ENCODE peak calls at places on chromosomes 6 and 20, in seven cellular contexts. K is psoas muscle, M is heart right ventricle, O is heart left ventricle, I is GM23338, F is tibial artery, X is esophagus squamous epithelium. R is an unnamed sample. For H3K4me1, the result is how much of the 10 kb centered on the place peaks cover.

GRCh38 chr6:116975600-116975999 is 98.6 kb downstream of the RFX6 start:
- DNase-seq in K (no peak), M (no peak), O (no peak), I (no peak), F (no peak), X (no peak), R (no peak)

GRCh38 chr6:167140589-167141474 is 16.9 kb downstream of the GPR31 start:
- DNase-seq in K (no peak), M (no peak), O (no peak), I (peak), F (no peak), X (no peak), R (no peak)

GRCh38 chr6:30882764-30883475 is 1.4 kb upstream of the DDR1 start:
- DNase-seq in K (no peak), M (no peak), O (no peak), I (peak), F (no peak), X (no peak), R (peak)

GRCh38 chr20:57442160-57442887 is 51.1 kb downstream of the RBM38 start:
- DNase-seq in K (peak), M (no peak), O (no peak), I (no peak), F (no peak), X (no peak), R (no peak)

GRCh38 chr6:40159865-40160264 is 225.6 kb upstream of the MOCS1 start:
- DNase-seq in K (no peak), M (no peak), O (no peak), I (no peak), F (no peak), X (no peak), R (no peak)

GRCh38 chr6:24425091-24425490 is 22.4 kb downstream of the MRS2 start:
- DNase-seq in K (no peak), M (no peak), O (no peak), I (no peak), F (no peak), X (no peak), R (no peak)

GRCh38 chr6:32152414-32153251 is 894 bp upstream of the PRRT1 start:
- DNase-seq in K (no peak), M (no peak), O (peak), I (peak), F (no peak), X (no peak), R (no peak)

GRCh38 chr20:23641936-23642751 is 4.4 kb upstream of the CST3 start:
- DNase-seq in K (peak), M (no peak), O (no peak), I (no peak), F (peak), X (no peak), R (no peak)

GRCh38 chr6:7241709-7242645 is 71.0 kb downstream of the SSR1 start:
- DNase-seq in K (no peak), M (no peak), O (peak), I (no peak), F (no peak), X (no peak), R (no peak)

GRCh38 chr20:59583428-59584277 is 20.7 kb upstream of the PHACTR3 start:
- DNase-seq in K (peak), M (peak), O (peak), I (no peak), F (no peak), X (no peak), R (no peak)

GRCh38 chr6:35044771-35045275 is 96.3 kb downstream of the TCP11 start:
- DNase-seq in K (no peak), M (no peak), O (peak), I (no peak), F (peak), X (no peak), R (no peak)

GRCh38 chr20:25579081-25579770 is 6.1 kb downstream of the NINL start:
- DNase-seq in K (no peak), M (no peak), O (no peak), I (peak), F (no peak), X (no peak), R (no peak)

GRCh38 chr20:47351643-47352331 is 4.7 kb downstream of the ZMYND8 start:
- DNase-seq in K (no peak), M (no peak), O (no peak), I (peak), F (no peak), X (no peak), R (no peak)

GRCh38 chr6:68238097-68238597 is 396.9 kb upstream of the ADGRB3 start:
- DNase-seq in K (no peak), M (no peak), O (no peak), I (no peak), F (no peak), X (no peak), R (no peak)

GRCh38 chr20:51752343-51752951 is 15.7 kb downstream of the ATP9A start:
- DNase-seq in K (no peak), M (no peak), O (no peak), I (no peak), F (no peak), X (no peak), R (no peak)

GRCh38 chr20:57106030-57106682 is 160.3 kb downstream of the BMP7 start:
- DNase-seq in K (no peak), M (no peak), O (no peak), I (peak), F (no peak), X (no peak), R (no peak)

GRCh38 chr6:119339941-119340456 is 9.6 kb downstream of the MAN1A1 start:
- DNase-seq in K (no peak), M (no peak), O (peak), I (no peak), F (peak), X (no peak), R (no peak)

GRCh38 chr6:129444683-129445082 is 265.3 kb downstream of the ARHGAP18 start:
- DNase-seq in K (no peak), M (no peak), O (no peak), I (no peak), F (no peak), X (no peak), R (no peak)

GRCh38 chr6:17470953-17471335 is 77.5 kb downstream of the CAP2 start:
- DNase-seq in K (no peak), M (no peak), O (no peak), I (no peak), F (no peak), X (no peak), R (no peak)

GRCh38 chr6:25053875-25054371 is 118.2 kb upstream of the RIPOR2 start:
- DNase-seq in K (no peak), M (no peak), O (no peak), I (no peak), F (no peak), X (no peak), R (no peak)

GRCh38 chr20:57465943-57466342 is 59.0 kb downstream of the CTCFL start:
- DNase-seq in K (no peak), M (no peak), O (no peak), I (no peak), F (no peak), X (no peak), R (no peak)

GRCh38 chr20:48682529-48683385 is 145.0 kb downstream of the PREX1 start:
- DNase-seq in K (peak), M (peak), O (peak), I (peak), F (peak), X (no peak), R (peak)

GRCh38 chr20:50704971-50705370 is 13.6 kb upstream of the RIPOR3 start:
- DNase-seq in K (no peak), M (no peak), O (no peak), I (no peak), F (no peak), X (no peak), R (no peak)
- TF ChIP-seq CTCF in K (no peak), M (no peak), O (no peak), I (no peak), F (no peak), X (no peak), R (no peak)

GRCh38 chr6:169342655-169343054 is 89.0 kb upstream of the THBS2 start:
- DNase-seq in K (no peak), M (no peak), O (no peak), I (no peak), F (no peak), X (no peak), R (no peak)

GRCh38 chr6:169340395-169340794 is 86.7 kb upstream of the THBS2 start:
- DNase-seq in K (no peak), M (no peak), O (no peak), I (no peak), F (no peak), X (no peak), R (no peak)

GRCh38 chr6:169339731-169340314 is 86.2 kb upstream of the THBS2 start:
- DNase-seq in K (no peak), M (no peak), O (no peak), I (no peak), F (no peak), X (no peak), R (no peak)

GRCh38 chr6:169341706-169342105 is 88.1 kb upstream of the THBS2 start:
- DNase-seq in K (no peak), M (no peak), O (no peak), I (no peak), F (no peak), X (no peak), R (no peak)

DNA sequence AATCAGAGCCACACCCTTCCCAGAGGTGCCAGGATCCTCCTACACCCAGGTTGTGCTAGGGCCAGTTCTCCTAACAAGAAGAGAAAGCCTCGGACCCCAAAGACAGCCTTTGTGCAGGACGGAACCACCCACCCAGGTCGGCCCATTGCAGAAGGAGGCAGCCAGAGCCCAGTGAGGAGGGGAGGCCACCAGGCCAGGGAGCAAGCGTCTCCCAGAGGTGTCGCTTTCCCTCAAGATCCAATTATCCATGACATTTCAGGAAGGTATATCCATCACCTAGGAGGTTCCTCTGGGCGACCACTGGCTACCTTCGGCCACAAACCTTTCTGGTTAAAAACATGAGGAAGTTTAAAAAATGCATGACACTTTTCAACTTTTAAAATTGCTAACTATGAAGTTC is 87.4 kb upstream of the THBS2 start:
- DNase-seq in K (no peak), M (no peak), O (no peak), I (no peak), F (no peak), X (no peak), R (no peak)
- H3K4me1 ChIP-seq in K (under half), M (under half), O (under half), I (under half), F (under half), X (under half), R (under half)

GRCh38 chr6:26054937-26055669 is 32.1 kb upstream of the HFE start:
- DNase-seq in K (peak), M (peak), O (peak), I (peak), F (peak), X (peak), R (peak)
- TF ChIP-seq CTCF in K (no peak), M (no peak), O (no peak), I (no peak), F (peak), X (no peak), R (peak)

DNA sequence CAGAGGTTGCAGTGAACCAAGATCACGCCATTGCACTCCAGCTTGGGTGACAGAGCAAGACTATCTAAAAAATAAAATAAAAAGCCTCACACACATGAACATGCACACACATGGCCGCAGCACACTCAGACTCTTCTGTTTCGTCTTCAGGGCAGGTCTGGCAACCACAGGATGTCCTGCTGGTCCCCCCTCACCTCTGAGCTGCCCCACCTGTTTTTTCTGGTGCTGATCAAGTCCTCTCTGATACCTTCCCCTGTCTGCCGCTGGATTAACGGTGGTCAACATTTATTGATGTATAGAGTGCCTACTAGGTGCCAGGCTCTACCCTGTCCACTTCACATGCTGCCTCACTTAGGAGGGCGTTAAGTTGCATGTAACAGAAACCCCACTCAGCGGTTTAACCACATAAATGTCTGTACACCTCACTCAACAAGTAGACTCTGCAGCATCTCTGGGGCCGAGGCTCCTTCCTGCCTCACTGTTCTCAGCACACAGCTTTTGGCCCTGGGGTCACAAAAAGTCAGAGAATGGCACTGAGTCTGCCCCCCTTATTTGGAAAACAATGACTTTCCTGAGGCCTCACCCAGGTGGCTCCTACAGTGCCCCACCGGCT is 4.5 kb upstream of the AP5S1 start:
- DNase-seq in K (no peak), M (no peak), O (no peak), I (no peak), F (no peak), X (no peak), R (no peak)
- H3K4me1 ChIP-seq in K (under half), M (half or more), O (under half), I (under half), F (under half), X (under half), R (under half)

GRCh38 chr20:41956316-41957050 is 338.3 kb upstream of the CHD6 start:
- DNase-seq in K (no peak), M (peak), O (no peak), I (peak), F (no peak), X (no peak), R (no peak)
- TF ChIP-seq CTCF in K (peak), M (peak), O (peak), I (peak), F (peak), X (peak), R (peak)

GRCh38 chr6:75612434-75612833 is 10.8 kb downstream of the SENP6 start:
- DNase-seq in K (no peak), M (no peak), O (no peak), I (no peak), F (no peak), X (no peak), R (no peak)

GRCh38 chr6:75611702-75612375 is 10.2 kb downstream of the SENP6 start:
- DNase-seq in K (no peak), M (no peak), O (no peak), I (no peak), F (no peak), X (no peak), R (no peak)

GRCh38 chr6:75609639-75610590 is 8.2 kb downstream of the SENP6 start:
- DNase-seq in K (no peak), M (no peak), O (no peak), I (peak), F (no peak), X (no peak), R (no peak)

GRCh38 chr6:75612921-75613534 is 11.3 kb downstream of the SENP6 start:
- DNase-seq in K (no peak), M (no peak), O (no peak), I (no peak), F (no peak), X (no peak), R (no peak)

GRCh38 chr6:75611011-75611701 is 9.5 kb downstream of the SENP6 start:
- DNase-seq in K (no peak), M (no peak), O (no peak), I (no peak), F (no peak), X (no peak), R (no peak)
- H3K4me1 ChIP-seq in K (half or more), M (half or more), O (half or more), I (under half), F (under half), X (under half), R (under half)

GRCh38 chr20:9516658-9516987 is 2.2 kb downstream of the LAMP5 start:
- DNase-seq in K (no peak), M (no peak), O (no peak), I (peak), F (no peak), X (no peak), R (no peak)
- TF ChIP-seq CTCF in K (no peak), M (no peak), O (no peak), I (peak), F (no peak), X (no peak), R (no peak)

GRCh38 chr6:103797738-103798137 is 1062.0 kb downstream of the HACE1 start:
- DNase-seq in K (no peak), M (no peak), O (no peak), I (peak), F (no peak), X (no peak), R (no peak)
- H3K4me1 ChIP-seq in K (under half), M (under half), O (under half), I (under half), F (under half), X (under half), R (under half)

GRCh38 chr6:112325449-112325848 is 21.7 kb upstream of the RFPL4B start:
- DNase-seq in K (no peak), M (no peak), O (no peak), I (peak), F (no peak), X (no peak), R (no peak)

GRCh38 chr6:112330877-112331260 is 16.3 kb upstream of the RFPL4B start:
- DNase-seq in K (no peak), M (no peak), O (no peak), I (no peak), F (no peak), X (no peak), R (no peak)

GRCh38 chr6:112332274-112332673 is 14.9 kb upstream of the RFPL4B start:
- DNase-seq in K (no peak), M (no peak), O (no peak), I (no peak), F (no peak), X (no peak), R (no peak)

GRCh38 chr6:112331306-112331705 is 15.8 kb upstream of the RFPL4B start:
- DNase-seq in K (no peak), M (no peak), O (no peak), I (no peak), F (no peak), X (no peak), R (no peak)

GRCh38 chr6:112330071-112330876 is 16.9 kb upstream of the RFPL4B start:
- DNase-seq in K (no peak), M (no peak), O (no peak), I (no peak), F (no peak), X (no peak), R (no peak)
- TF ChIP-seq CTCF in K (no peak), M (no peak), O (peak), I (no peak), F (no peak), X (no peak), R (no peak)

R was measured in breast epithelium.